ENCODE peak calls at places on chromosomes 6 and 20, in six cellular contexts. One of them, this sample, is unnamed.

GRCh38 chr6:56349196-56349595 is 101.8 kb upstream of the COL21A1 start:
- DNase-seq in H1: no peak
- DNase-seq in mesendoderm: no peak
- DNase-seq in IMR-90: peak
- DNase-seq in H9: no peak
- DNase-seq in mesenchymal stem cell: no peak
- DNase-seq in this sample: no peak

GRCh38 chr6:47103931-47104330 is 61.8 kb upstream of the ADGRF1 start:
- DNase-seq in H1: no peak
- DNase-seq in mesendoderm: no peak
- DNase-seq in IMR-90: peak
- DNase-seq in H9: no peak
- DNase-seq in mesenchymal stem cell: peak
- DNase-seq in this sample: no peak

GRCh38 chr20:32440069-32440757 is 82.1 kb downstream of the ASXL1 start:
- DNase-seq in H1: no peak
- DNase-seq in mesendoderm: no peak
- DNase-seq in IMR-90: no peak
- DNase-seq in H9: no peak
- DNase-seq in mesenchymal stem cell: no peak
- DNase-seq in this sample: no peak

GRCh38 chr6:27865952-27866369 is 46.2 kb downstream of the OR2B2 start:
- DNase-seq in H1: no peak
- DNase-seq in mesendoderm: peak
- DNase-seq in IMR-90: no peak
- DNase-seq in H9: peak
- DNase-seq in mesenchymal stem cell: no peak
- DNase-seq in this sample: no peak

GRCh38 chr20:61478094-61478493 is 226.0 kb downstream of the CDH4 start:
- DNase-seq in H1: no peak
- DNase-seq in mesendoderm: no peak
- DNase-seq in IMR-90: no peak
- DNase-seq in H9: peak
- DNase-seq in mesenchymal stem cell: no peak
- DNase-seq in this sample: no peak

GRCh38 chr6:90285611-90286381 is 10.8 kb downstream of the BACH2 start:
- DNase-seq in H1: no peak
- DNase-seq in mesendoderm: peak
- DNase-seq in IMR-90: peak
- DNase-seq in H9: peak
- DNase-seq in mesenchymal stem cell: peak
- DNase-seq in this sample: no peak

GRCh38 chr6:71492668-71493067 is 204.1 kb downstream of the OGFRL1 start:
- DNase-seq in H1: no peak
- DNase-seq in mesendoderm: no peak
- DNase-seq in IMR-90: no peak
- DNase-seq in H9: no peak
- DNase-seq in mesenchymal stem cell: no peak
- DNase-seq in this sample: no peak

GRCh38 chr6:37340639-37340943 is 13.2 kb upstream of the RNF8 start:
- DNase-seq in H1: no peak
- DNase-seq in mesendoderm: no peak
- DNase-seq in IMR-90: peak
- DNase-seq in H9: no peak
- DNase-seq in mesenchymal stem cell: no peak
- DNase-seq in this sample: no peak

GRCh38 chr6:93036835-93037234 is 382.5 kb downstream of the EPHA7 start:
- DNase-seq in H1: no peak
- DNase-seq in mesendoderm: peak
- DNase-seq in IMR-90: peak
- DNase-seq in H9: no peak
- DNase-seq in mesenchymal stem cell: peak
- DNase-seq in this sample: no peak

GRCh38 chr6:125793280-125793679 is 2.5 kb downstream of the NCOA7 start:
- DNase-seq in H1: no peak
- DNase-seq in mesendoderm: peak
- DNase-seq in IMR-90: no peak
- DNase-seq in H9: no peak
- DNase-seq in mesenchymal stem cell: no peak
- DNase-seq in this sample: no peak

GRCh38 chr20:53948383-53949318 is 121.7 kb downstream of the BCAS1 start:
- DNase-seq in H1: no peak
- DNase-seq in mesendoderm: no peak
- DNase-seq in IMR-90: no peak
- DNase-seq in H9: no peak
- DNase-seq in mesenchymal stem cell: no peak
- DNase-seq in this sample: no peak

DNA sequence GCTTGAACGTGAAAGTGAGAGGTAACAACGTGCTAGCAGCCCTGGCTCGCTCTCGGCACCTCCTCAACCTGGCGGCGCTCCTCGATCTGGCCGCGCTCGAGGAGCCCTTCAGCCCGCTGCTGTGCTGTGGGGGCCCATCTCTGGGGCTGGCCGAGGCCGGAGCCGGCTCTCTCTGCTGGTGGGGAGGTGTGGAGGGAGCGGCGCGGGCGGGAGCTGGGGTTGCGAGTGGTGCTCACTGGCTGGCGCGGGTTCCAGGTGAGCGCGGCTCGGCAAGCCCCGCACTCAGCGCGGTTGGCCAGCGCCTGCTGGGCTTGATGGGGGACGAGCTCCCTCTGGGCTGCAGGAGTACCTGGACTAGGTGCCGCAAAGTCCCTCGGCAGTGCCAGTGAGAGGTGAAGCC is 52.5 kb upstream of the RPS6KA2 start:
- DNase-seq in H1: no peak
- DNase-seq in mesendoderm: no peak
- DNase-seq in IMR-90: no peak
- DNase-seq in H9: no peak
- DNase-seq in mesenchymal stem cell: no peak
- DNase-seq in this sample: no peak
- H3K4ac ChIP-seq in H1: no peak
- H3K4ac ChIP-seq in mesendoderm: no peak
- H3K4ac ChIP-seq in IMR-90: no peak
- H3K4ac ChIP-seq in H9: no peak
- H3K4ac ChIP-seq in mesenchymal stem cell: no peak
- H3K4ac ChIP-seq in this sample: no peak

DNA sequence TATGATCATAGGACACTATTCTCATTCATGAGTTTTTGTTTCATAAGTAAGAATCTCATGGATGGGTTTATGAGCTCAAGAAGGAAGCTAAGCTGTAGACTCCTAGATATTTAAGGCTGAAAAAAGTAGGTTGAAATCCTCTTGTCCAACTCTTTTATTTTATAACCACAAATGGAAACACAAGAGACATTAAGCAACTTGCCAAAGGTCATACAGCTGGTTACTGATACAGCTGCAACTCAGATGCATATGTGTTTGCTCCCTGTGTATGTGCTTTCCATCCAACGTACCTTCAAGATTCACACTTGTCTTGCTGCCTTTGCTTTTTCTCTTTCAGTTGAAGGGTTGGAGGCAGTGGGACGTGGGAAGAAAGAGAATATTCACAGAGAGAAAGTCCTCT is 153.5 kb upstream of the STMND1 start:
- DNase-seq in H1: no peak
- DNase-seq in mesendoderm: no peak
- DNase-seq in IMR-90: peak
- DNase-seq in H9: no peak
- DNase-seq in mesenchymal stem cell: peak
- DNase-seq in this sample: no peak
- H3K4ac ChIP-seq in H1: no peak
- H3K4ac ChIP-seq in mesendoderm: no peak
- H3K4ac ChIP-seq in IMR-90: peak
- H3K4ac ChIP-seq in H9: no peak
- H3K4ac ChIP-seq in mesenchymal stem cell: no peak
- H3K4ac ChIP-seq in this sample: no peak

GRCh38 chr6:43629104-43629504 is at the start of gene GTPBP2:
- DNase-seq in H1: peak
- DNase-seq in mesendoderm: peak
- DNase-seq in IMR-90: peak
- DNase-seq in H9: peak
- DNase-seq in mesenchymal stem cell: peak
- DNase-seq in this sample: peak
- H3K4ac ChIP-seq in H1: peak
- H3K4ac ChIP-seq in mesendoderm: peak
- H3K4ac ChIP-seq in IMR-90: peak
- H3K4ac ChIP-seq in H9: no peak
- H3K4ac ChIP-seq in mesenchymal stem cell: peak
- H3K4ac ChIP-seq in this sample: peak

GRCh38 chr6:30556006-30556713 is at the start of gene GNL1:
- DNase-seq in H1: peak
- DNase-seq in mesendoderm: peak
- DNase-seq in IMR-90: peak
- DNase-seq in H9: peak
- DNase-seq in mesenchymal stem cell: peak
- DNase-seq in this sample: peak
- H3K4ac ChIP-seq in H1: peak
- H3K4ac ChIP-seq in mesendoderm: no peak
- H3K4ac ChIP-seq in IMR-90: peak
- H3K4ac ChIP-seq in H9: no peak
- H3K4ac ChIP-seq in mesenchymal stem cell: peak
- H3K4ac ChIP-seq in this sample: no peak

DNA sequence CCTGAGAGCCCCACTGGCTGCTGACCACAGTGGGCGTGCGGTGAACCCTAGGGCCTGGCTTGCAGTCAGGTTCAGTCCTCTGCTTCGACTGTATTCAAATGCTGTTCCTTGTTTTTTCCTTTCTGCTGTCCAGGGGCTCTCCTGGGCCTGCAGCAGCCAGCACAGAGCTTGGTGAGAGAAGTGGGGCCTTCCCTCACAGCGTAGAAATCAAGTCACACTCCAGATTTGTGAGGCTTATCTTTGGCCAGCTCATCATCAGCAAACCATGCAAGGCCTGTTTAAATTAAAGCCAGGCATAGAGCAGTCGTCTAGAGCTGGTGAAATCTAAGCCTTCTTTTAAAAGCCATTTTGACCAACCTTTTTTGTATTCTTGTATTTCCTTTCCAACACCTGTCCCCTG is 8.4 kb downstream of the FAM120B start:
- DNase-seq in H1: no peak
- DNase-seq in mesendoderm: no peak
- DNase-seq in IMR-90: peak
- DNase-seq in H9: no peak
- DNase-seq in mesenchymal stem cell: no peak
- DNase-seq in this sample: no peak
- H3K4ac ChIP-seq in H1: no peak
- H3K4ac ChIP-seq in mesendoderm: no peak
- H3K4ac ChIP-seq in IMR-90: no peak
- H3K4ac ChIP-seq in H9: no peak
- H3K4ac ChIP-seq in mesenchymal stem cell: no peak
- H3K4ac ChIP-seq in this sample: no peak

DNA sequence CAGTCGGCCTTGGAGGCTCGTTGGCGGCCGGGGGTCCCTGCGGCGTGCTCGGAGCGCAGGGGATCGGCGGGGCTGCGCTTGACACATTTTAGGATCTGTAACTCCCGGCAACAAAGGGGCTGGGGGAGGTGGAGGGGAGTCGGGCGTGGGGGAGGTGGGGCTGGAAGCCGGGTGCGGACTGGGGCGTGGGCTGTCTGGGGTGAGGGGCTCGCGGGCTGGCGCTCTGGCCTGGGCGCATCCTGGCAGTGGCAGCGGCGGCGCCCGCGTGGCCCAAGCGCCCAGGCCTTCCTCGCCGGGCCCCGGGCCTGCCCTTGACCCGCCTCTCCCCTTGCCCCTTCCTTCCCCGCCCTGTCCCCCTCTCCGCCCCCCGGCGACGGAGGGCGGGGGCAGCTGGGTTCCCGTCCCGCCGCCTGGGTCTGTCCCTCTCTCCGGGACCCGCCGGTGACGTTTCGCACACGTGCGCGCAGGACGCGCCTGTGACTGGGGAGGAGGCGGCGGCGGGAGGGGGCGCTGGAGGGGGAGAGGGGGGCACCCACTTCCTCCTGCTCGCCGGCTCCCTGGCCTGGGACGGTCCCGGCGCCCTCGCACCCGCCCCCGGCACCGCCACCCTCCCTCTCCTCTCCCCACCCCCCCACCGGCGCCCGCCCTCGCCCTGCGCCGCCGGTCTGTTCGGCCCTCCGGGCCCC is 1.5 kb downstream of the E2F3 start:
- DNase-seq in H1: peak
- DNase-seq in mesendoderm: peak
- DNase-seq in IMR-90: peak
- DNase-seq in H9: peak
- DNase-seq in mesenchymal stem cell: peak
- DNase-seq in this sample: peak
- H3K4ac ChIP-seq in H1: no peak
- H3K4ac ChIP-seq in mesendoderm: peak
- H3K4ac ChIP-seq in IMR-90: peak
- H3K4ac ChIP-seq in H9: no peak
- H3K4ac ChIP-seq in mesenchymal stem cell: peak
- H3K4ac ChIP-seq in this sample: peak